ENCODE peak calls at places on chromosomes 13 and 19, in seven cellular contexts. L is A549, M is IMR-90, O is HepG2, T is H1, R is K562, F is GM12878. Y is an unnamed sample.

GRCh38 chr13:22487932-22488331 is 692.8 kb upstream of the SGCG start:
- DNase-seq in L (no peak), M (no peak), O (no peak), T (no peak), R (no peak), F (no peak), Y (no peak)

GRCh38 chr13:91767681-91768080 is 369.3 kb downstream of the GPC5 start:
- DNase-seq in L (no peak), M (no peak), O (no peak), T (no peak), R (no peak), F (no peak), Y (no peak)

GRCh38 chr19:50203281-50204080 is at the start of gene MYH14:
- DNase-seq in L (peak), M (no peak), O (peak), T (peak), R (peak), F (no peak), Y (peak)

GRCh38 chr19:40464059-40465024 is 1.2 kb downstream of the BLVRB start:
- DNase-seq in L (peak), M (peak), O (peak), T (no peak), R (peak), F (no peak), Y (peak)

GRCh38 chr13:62433660-62434059 is 1018.0 kb upstream of the PCDH20 start:
- DNase-seq in L (no peak), M (no peak), O (no peak), T (no peak), R (no peak), F (no peak), Y (no peak)

GRCh38 chr19:2691951-2692350 is 10.5 kb downstream of the GNG7 start:
- DNase-seq in L (no peak), M (no peak), O (no peak), T (no peak), R (no peak), F (no peak), Y (no peak)

GRCh38 chr19:40605201-40605971 is 4.2 kb downstream of the LTBP4 start:
- DNase-seq in L (peak), M (peak), O (peak), T (no peak), R (peak), F (peak), Y (peak)

GRCh38 chr19:31304877-31305312 is 44.3 kb downstream of the TSHZ3 start:
- DNase-seq in L (no peak), M (no peak), O (no peak), T (no peak), R (no peak), F (no peak), Y (no peak)

GRCh38 chr19:10289167-10289835 is 451 bp upstream of the ICAM5 start:
- DNase-seq in L (no peak), M (peak), O (peak), T (no peak), R (peak), F (no peak), Y (peak)

GRCh38 chr19:48630289-48631036 is 6.7 kb downstream of the DBP start:
- DNase-seq in L (no peak), M (no peak), O (no peak), T (no peak), R (no peak), F (no peak), Y (no peak)

GRCh38 chr13:23740002-23740401 is 149.2 kb downstream of the MIPEP start:
- DNase-seq in L (no peak), M (no peak), O (no peak), T (no peak), R (no peak), F (no peak), Y (no peak)

GRCh38 chr19:10230904-10231623 is at the start of gene S1PR2:
- DNase-seq in L (peak), M (peak), O (peak), T (no peak), R (peak), F (no peak), Y (peak)

GRCh38 chr13:40518481-40518882 is 148.0 kb downstream of the FOXO1 start:
- DNase-seq in L (no peak), M (no peak), O (no peak), T (no peak), R (no peak), F (peak), Y (no peak)

GRCh38 chr13:113275387-113275786 is 21.7 kb upstream of the LAMP1 start:
- DNase-seq in L (peak), M (peak), O (peak), T (no peak), R (peak), F (no peak), Y (peak)

GRCh38 chr19:42553292-42554045 is 25.2 kb upstream of the CEACAM1 start:
- DNase-seq in L (no peak), M (peak), O (peak), T (no peak), R (no peak), F (no peak), Y (no peak)

GRCh38 chr19:16039081-16039480 is 37.2 kb upstream of the TPM4 start:
- DNase-seq in L (no peak), M (no peak), O (no peak), T (no peak), R (no peak), F (no peak), Y (no peak)

GRCh38 chr13:99916366-99917103 is 55.0 kb downstream of the ZIC5 start:
- DNase-seq in L (peak), M (peak), O (peak), T (no peak), R (peak), F (peak), Y (peak)

GRCh38 chr13:110409581-110409992 is 102.5 kb downstream of the COL4A2 start:
- DNase-seq in L (no peak), M (peak), O (no peak), T (no peak), R (no peak), F (no peak), Y (no peak)

GRCh38 chr19:48780684-48781391 is 25.5 kb downstream of the FGF21 start:
- DNase-seq in L (no peak), M (peak), O (peak), T (no peak), R (peak), F (peak), Y (no peak)

GRCh38 chr13:76048675-76049396 is 412.7 kb downstream of the LMO7 start:
- DNase-seq in L (no peak), M (no peak), O (no peak), T (no peak), R (no peak), F (no peak), Y (no peak)

GRCh38 chr19:41694831-41695635 is 7.0 kb upstream of the CEACAM7 start:
- DNase-seq in L (no peak), M (no peak), O (no peak), T (no peak), R (no peak), F (no peak), Y (no peak)

GRCh38 chr19:38273499-38273898 is 9.1 kb downstream of the SPINT2 start:
- DNase-seq in L (no peak), M (no peak), O (no peak), T (no peak), R (no peak), F (no peak), Y (no peak)

GRCh38 chr13:111947876-111948275 is 119.1 kb upstream of the SOX1 start:
- DNase-seq in L (no peak), M (no peak), O (no peak), T (no peak), R (no peak), F (no peak), Y (no peak)

GRCh38 chr13:30616927-30617314 is 799 bp upstream of the USPL1 start:
- DNase-seq in L (peak), M (peak), O (peak), T (peak), R (peak), F (peak), Y (peak)

GRCh38 chr13:39419068-39419467 is 183.9 kb downstream of the LHFPL6 start:
- DNase-seq in L (no peak), M (no peak), O (no peak), T (no peak), R (no peak), F (no peak), Y (no peak)

GRCh38 chr13:110108348-110109139 is 198.4 kb downstream of the COL4A1 start:
- DNase-seq in L (peak), M (peak), O (peak), T (peak), R (no peak), F (no peak), Y (peak)

GRCh38 chr19:33905937-33906577 is 109.4 kb downstream of the KCTD15 start:
- DNase-seq in L (peak), M (no peak), O (no peak), T (no peak), R (peak), F (no peak), Y (no peak)

GRCh38 chr19:11949201-11949600 is 15.6 kb upstream of the ZNF763 start:
- DNase-seq in L (no peak), M (peak), O (no peak), T (no peak), R (no peak), F (no peak), Y (no peak)

GRCh38 chr13:103157034-103157433 is 90.8 kb upstream of the SLC10A2 start:
- DNase-seq in L (no peak), M (no peak), O (no peak), T (no peak), R (no peak), F (no peak), Y (no peak)

GRCh38 chr19:47026889-47027288 is 7.3 kb downstream of the NPAS1 start:
- DNase-seq in L (no peak), M (no peak), O (no peak), T (no peak), R (no peak), F (no peak), Y (no peak)

GRCh38 chr19:47260476-47260875 is 4.2 kb downstream of the CCDC9 start:
- DNase-seq in L (no peak), M (no peak), O (no peak), T (no peak), R (no peak), F (no peak), Y (no peak)

GRCh38 chr19:17726136-17726741 is 7.0 kb downstream of the MAP1S start:
- DNase-seq in L (no peak), M (no peak), O (no peak), T (no peak), R (peak), F (no peak), Y (no peak)

DNA sequence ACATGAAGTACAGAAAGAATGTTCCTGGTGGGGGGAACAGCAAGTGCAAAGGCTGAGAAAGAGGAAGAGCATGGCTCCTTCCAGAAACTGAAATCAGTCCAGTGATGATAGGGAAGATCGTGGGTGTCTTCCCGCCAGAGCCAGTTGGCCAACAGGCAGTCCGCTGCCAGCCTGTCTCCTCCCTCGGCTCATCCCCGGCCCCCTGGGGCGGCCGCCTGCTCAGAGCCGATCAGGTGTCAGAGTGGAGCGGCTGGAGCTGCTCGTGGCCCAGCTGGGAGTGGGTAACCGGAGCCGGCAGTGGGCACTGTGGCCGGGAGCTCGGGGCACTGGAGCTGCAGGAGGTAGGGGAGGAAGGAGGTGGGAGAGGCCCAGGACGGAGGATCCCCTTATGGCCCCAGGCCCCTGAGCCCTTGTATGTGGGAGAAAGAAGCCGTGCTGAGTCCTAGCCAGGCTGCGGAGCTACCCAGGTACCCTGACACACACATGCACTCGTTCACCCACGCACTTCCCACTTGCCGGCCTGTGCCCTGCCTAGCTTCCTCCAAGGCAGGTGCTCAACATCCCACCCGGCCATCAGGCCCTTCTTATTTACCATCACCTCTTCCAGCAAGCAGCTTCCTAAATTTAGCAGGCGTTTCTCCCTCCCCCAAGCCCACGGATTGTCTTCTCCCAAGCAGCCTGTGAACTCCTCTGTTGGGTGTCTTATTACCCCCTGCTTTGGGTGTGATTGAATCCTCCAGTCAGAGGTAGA is 1.7 kb downstream of the ANKRD24 start:
- DNase-seq in L (no peak), M (no peak), O (no peak), T (no peak), R (peak), F (no peak), Y (no peak)
- TF ChIP-seq CEBPB in L (no peak), M (no peak), O (no peak), T (no peak), R (no peak), F (no peak), Y (no peak)

GRCh38 chr19:55069137-55069858 is 6.3 kb upstream of the RDH13 start:
- DNase-seq in L (peak), M (no peak), O (no peak), T (no peak), R (peak), F (no peak), Y (no peak)
- H3K4me3 ChIP-seq in L (peak), M (peak), O (peak), T (peak), R (peak), F (no peak), Y (peak)

GRCh38 chr13:82330499-82330898 is 1551.8 kb downstream of the SLITRK1 start:
- DNase-seq in L (no peak), M (no peak), O (peak), T (no peak), R (peak), F (no peak), Y (no peak)
- TF ChIP-seq RAD21 in L (peak), M (no peak), O (no peak), T (peak), R (no peak), F (peak), Y (no peak)

DNA sequence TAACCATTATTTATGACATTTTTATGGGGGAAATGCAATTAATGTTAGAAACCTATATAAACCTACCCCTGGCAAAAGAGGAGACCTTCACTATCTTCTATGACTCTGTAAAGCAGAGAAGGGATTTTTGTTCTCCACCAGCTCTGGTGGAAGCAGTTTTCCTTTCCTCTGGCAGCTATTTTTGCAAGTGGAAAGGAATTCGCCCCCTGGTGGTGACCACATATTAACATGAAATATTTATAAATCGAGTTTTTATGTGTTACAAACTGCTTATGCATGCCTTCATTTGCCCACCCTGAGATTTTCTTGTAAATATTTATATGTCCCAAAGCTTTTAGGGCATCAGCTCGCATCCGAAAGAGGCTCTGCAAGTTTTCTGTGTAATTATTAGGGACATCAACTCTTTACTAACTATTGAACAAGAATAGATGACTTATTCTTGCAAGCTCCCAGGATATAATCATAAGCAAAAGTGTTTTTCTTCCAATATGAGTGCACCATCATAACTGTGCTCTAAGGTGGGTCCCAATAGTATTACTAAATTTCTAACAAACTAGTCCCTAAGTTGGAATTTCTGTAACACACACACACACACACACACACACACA is 62.4 kb downstream of the SERTM1 start:
- DNase-seq in L (peak), M (peak), O (peak), T (no peak), R (peak), F (no peak), Y (peak)
- TF ChIP-seq CEBPB in L (no peak), M (no peak), O (no peak), T (no peak), R (no peak), F (no peak), Y (no peak)

GRCh38 chr19:4198467-4199126 is 16.1 kb downstream of the ANKRD24 start:
- DNase-seq in L (no peak), M (no peak), O (no peak), T (no peak), R (no peak), F (no peak), Y (no peak)

GRCh38 chr19:4201798-4202197 is 19.3 kb downstream of the ANKRD24 start:
- DNase-seq in L (no peak), M (no peak), O (no peak), T (no peak), R (no peak), F (no peak), Y (no peak)

GRCh38 chr19:4197625-4198466 is 15.4 kb downstream of the ANKRD24 start:
- DNase-seq in L (peak), M (no peak), O (no peak), T (no peak), R (peak), F (no peak), Y (no peak)

GRCh38 chr19:4200940-4201542 is 18.6 kb downstream of the ANKRD24 start:
- DNase-seq in L (no peak), M (no peak), O (no peak), T (no peak), R (no peak), F (no peak), Y (no peak)

GRCh38 chr19:4199699-4200293 is 17.3 kb downstream of the ANKRD24 start:
- DNase-seq in L (peak), M (no peak), O (peak), T (no peak), R (peak), F (no peak), Y (no peak)
- H3K4me3 ChIP-seq in L (peak), M (no peak), O (no peak), T (no peak), R (no peak), F (no peak), Y (peak)

DNA sequence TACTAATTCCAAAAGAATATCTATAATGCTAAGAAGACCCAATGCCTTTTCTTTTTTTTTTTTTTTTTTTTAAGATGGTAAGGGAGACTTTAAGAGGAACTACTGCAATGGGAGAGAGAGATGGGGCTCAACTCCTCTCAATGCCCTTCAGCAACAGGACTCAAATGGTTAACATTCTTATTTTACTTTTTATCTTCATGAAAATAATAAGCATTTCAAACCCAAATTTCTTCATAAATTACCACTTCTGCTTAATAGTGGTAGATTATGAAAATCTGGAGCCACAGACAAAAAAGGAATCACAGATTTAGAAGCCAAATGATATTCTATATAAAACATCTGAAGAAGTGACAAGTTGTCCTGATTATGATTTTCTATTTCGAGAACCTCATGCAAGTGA is 74.2 kb downstream of the SERP2 start:
- DNase-seq in L (no peak), M (no peak), O (no peak), T (no peak), R (no peak), F (no peak), Y (no peak)
- TF ChIP-seq RAD21 in L (no peak), M (no peak), O (no peak), T (no peak), R (no peak), F (no peak), Y (no peak)

Y was measured in HCT116.